ENCODE peak calls at places on chromosomes 4 and X, in seven cellular contexts. F is RWPE1, K is GM06990, M is stomach, L is fibroblast of lung, Z is glutamatergic neuron, D is foreskin fibroblast. S is an unnamed sample.

GRCh38 chr4:93710101-93710846 is 118.3 kb upstream of the ATOH1 start:
- DNase-seq in F (no peak), K (no peak), M (no peak), L (peak), Z (peak), D (peak), S (peak)

GRCh38 chr4:100641326-100641725 is 123.5 kb upstream of the EMCN start:
- DNase-seq in F (no peak), K (no peak), M (no peak), L (no peak), Z (no peak), D (no peak), S (no peak)

GRCh38 chr4:15233626-15234025 is 194.2 kb upstream of the C1QTNF7 start:
- DNase-seq in F (no peak), K (no peak), M (no peak), L (no peak), Z (no peak), D (peak), S (no peak)

GRCh38 chr4:78735697-78736096 is 40.5 kb upstream of the BMP2K start:
- DNase-seq in F (no peak), K (peak), M (no peak), L (no peak), Z (no peak), D (no peak), S (no peak)

GRCh38 chr4:5370286-5370685 is 319.0 kb downstream of the STK32B start:
- DNase-seq in F (peak), K (no peak), M (no peak), L (peak), Z (no peak), D (no peak), S (peak)

GRCh38 chr4:121408-122084 is 2.8 kb upstream of the ZNF718 start:
- DNase-seq in F (no peak), K (peak), M (no peak), L (no peak), Z (no peak), D (no peak), S (no peak)

GRCh38 chr4:181061787-181062186 is 1181.4 kb upstream of the TENM3 start:
- DNase-seq in F (no peak), K (no peak), M (no peak), L (no peak), Z (no peak), D (no peak), S (no peak)

GRCh38 chrX:11105080-11105479 is 6.1 kb upstream of the HCCS start:
- DNase-seq in F (peak), K (no peak), M (no peak), L (peak), Z (no peak), D (peak), S (peak)

GRCh38 chrX:111095974-111096870 is at the start of gene PAK3:
- DNase-seq in F (peak), K (no peak), M (peak), L (peak), Z (peak), D (peak), S (peak)

GRCh38 chr4:147054241-147054902 is 108.7 kb upstream of the TTC29 start:
- DNase-seq in F (no peak), K (no peak), M (no peak), L (peak), Z (no peak), D (no peak), S (no peak)

GRCh38 chrX:51053741-51054140 is 143.2 kb downstream of the BMP15 start:
- DNase-seq in F (no peak), K (no peak), M (no peak), L (no peak), Z (no peak), D (no peak), S (no peak)

GRCh38 chr4:102772738-102773340 is 12.1 kb upstream of the MANBA start:
- DNase-seq in F (no peak), K (no peak), M (no peak), L (no peak), Z (no peak), D (no peak), S (no peak)

GRCh38 chrX:70479197-70479969 is 34.7 kb downstream of the DLG3 start:
- DNase-seq in F (peak), K (no peak), M (no peak), L (peak), Z (no peak), D (peak), S (peak)

GRCh38 chr4:47198791-47199190 is 167.4 kb downstream of the GABRB1 start:
- DNase-seq in F (no peak), K (no peak), M (no peak), L (no peak), Z (no peak), D (no peak), S (no peak)

GRCh38 chr4:119932277-119932676 is 134.4 kb downstream of the MAD2L1 start:
- DNase-seq in F (no peak), K (no peak), M (no peak), L (no peak), Z (no peak), D (no peak), S (no peak)

GRCh38 chr4:89915151-89915550 is 20.5 kb downstream of the MMRN1 start:
- DNase-seq in F (no peak), K (no peak), M (no peak), L (peak), Z (no peak), D (no peak), S (no peak)

GRCh38 chrX:17328837-17329236 is 46.2 kb upstream of the NHS start:
- DNase-seq in F (no peak), K (no peak), M (no peak), L (no peak), Z (no peak), D (no peak), S (no peak)

GRCh38 chrX:153423652-153424051 is 12.4 kb downstream of the ZFP92 start:
- DNase-seq in F (no peak), K (no peak), M (no peak), L (peak), Z (no peak), D (no peak), S (no peak)

GRCh38 chr4:40749717-40750460 is at the start of gene NSUN7:
- DNase-seq in F (peak), K (peak), M (peak), L (peak), Z (peak), D (peak), S (peak)

GRCh38 chr4:53563824-53564223 is 27.5 kb downstream of the LNX1 start:
- DNase-seq in F (peak), K (peak), M (no peak), L (peak), Z (no peak), D (peak), S (peak)

GRCh38 chrX:47366051-47366722 is 4.2 kb upstream of the ZNF157 start:
- DNase-seq in F (peak), K (peak), M (peak), L (peak), Z (peak), D (peak), S (peak)

GRCh38 chr4:7460591-7460990 is 25.9 kb upstream of the PSAPL1 start:
- DNase-seq in F (no peak), K (no peak), M (no peak), L (peak), Z (peak), D (no peak), S (no peak)

GRCh38 chr4:141022221-141022760 is 111.0 kb downstream of the RNF150 start:
- DNase-seq in F (no peak), K (no peak), M (no peak), L (no peak), Z (no peak), D (peak), S (no peak)

GRCh38 chrX:41064028-41064427 is 21.2 kb upstream of the USP9X start:
- DNase-seq in F (no peak), K (no peak), M (no peak), L (peak), Z (no peak), D (peak), S (peak)
- TF ChIP-seq CTCF in F (no peak), K (no peak), M (no peak), L (no peak), Z (no peak), D (no peak), S (no peak)

GRCh38 chrX:109629310-109629709 is 4.3 kb upstream of the KCNE5 start:
- DNase-seq in F (no peak), K (no peak), M (no peak), L (peak), Z (no peak), D (peak), S (no peak)

GRCh38 chrX:109635151-109635550 is 10.2 kb upstream of the KCNE5 start:
- DNase-seq in F (peak), K (no peak), M (no peak), L (peak), Z (peak), D (peak), S (peak)

GRCh38 chrX:109638158-109638557 is 13.2 kb upstream of the KCNE5 start:
- DNase-seq in F (no peak), K (no peak), M (no peak), L (no peak), Z (no peak), D (no peak), S (no peak)

DNA sequence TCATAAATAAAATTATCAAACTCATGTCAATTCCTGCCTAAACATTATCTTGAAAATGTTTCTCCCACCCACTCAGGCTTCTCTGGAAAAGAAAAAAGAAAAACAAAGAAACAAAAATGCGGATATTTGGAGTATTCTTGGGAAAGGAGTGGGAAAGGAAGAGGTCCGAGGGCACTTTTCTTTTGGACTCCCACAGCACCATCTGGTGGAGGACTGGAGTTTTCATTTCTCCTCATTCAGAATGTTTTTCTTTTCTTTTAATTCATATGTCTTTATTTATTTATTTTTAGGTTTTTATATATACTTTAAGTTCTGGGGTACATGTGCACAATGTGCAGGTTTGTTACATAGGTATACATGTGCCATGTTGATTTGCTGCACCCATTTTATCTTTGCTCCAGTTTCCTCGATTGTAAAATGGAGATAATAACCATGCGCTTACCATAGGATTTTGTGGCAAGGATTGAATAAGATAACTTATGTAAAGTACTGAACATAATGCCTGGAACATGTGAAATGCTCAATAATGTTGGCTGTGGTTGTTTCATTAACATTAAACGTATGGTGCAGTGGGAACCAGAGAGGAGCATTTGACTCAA is 8.0 kb upstream of the KCNE5 start:
- DNase-seq in F (peak), K (no peak), M (no peak), L (peak), Z (peak), D (peak), S (peak)
- TF ChIP-seq CTCF in F (peak), K (peak), M (peak), L (peak), Z (peak), D (peak), S (peak)

DNA sequence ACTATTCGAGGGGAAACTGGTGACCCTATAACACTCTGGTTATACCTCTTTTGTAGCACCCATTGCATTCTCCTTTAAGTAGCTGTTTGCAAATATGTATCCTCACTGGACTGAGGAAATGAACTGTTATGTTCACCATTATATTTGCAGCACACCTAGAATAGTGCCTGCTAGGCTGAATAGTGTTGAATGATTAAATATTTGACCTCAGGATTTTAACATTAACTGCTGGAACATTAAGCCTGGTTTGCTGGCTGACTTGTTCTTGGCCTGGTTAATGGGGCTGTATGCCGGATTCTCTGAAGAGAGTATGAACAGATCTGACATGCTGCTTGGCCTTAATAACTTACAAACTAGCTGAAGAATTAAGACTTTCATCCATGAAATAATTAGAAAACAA is 80.1 kb downstream of the RS1 start:
- DNase-seq in F (no peak), K (no peak), M (no peak), L (no peak), Z (no peak), D (no peak), S (no peak)
- TF ChIP-seq CTCF in F (no peak), K (no peak), M (no peak), L (no peak), Z (no peak), D (no peak), S (no peak)

GRCh38 chr4:168321006-168321405 is 2.5 kb upstream of the DDX60 start:
- DNase-seq in F (no peak), K (no peak), M (no peak), L (no peak), Z (no peak), D (no peak), S (no peak)

GRCh38 chr4:168319486-168320019 is 1.0 kb upstream of the DDX60 start:
- DNase-seq in F (no peak), K (no peak), M (no peak), L (no peak), Z (no peak), D (no peak), S (peak)

GRCh38 chr4:168318266-168318895 is at the start of gene DDX60:
- DNase-seq in F (peak), K (peak), M (peak), L (peak), Z (peak), D (peak), S (peak)
- TF ChIP-seq CTCF in F (peak), K (peak), M (peak), L (peak), Z (no peak), D (peak), S (peak)

GRCh38 chrX:23554304-23554703 is 113.0 kb upstream of the PRDX4 start:
- DNase-seq in F (peak), K (peak), M (no peak), L (peak), Z (no peak), D (peak), S (peak)
- TF ChIP-seq CTCF in F (peak), K (peak), M (peak), L (peak), Z (peak), D (peak), S (peak)

GRCh38 chrX:106897259-106897658 is 5.9 kb downstream of the RIPPLY1 start:
- DNase-seq in F (no peak), K (no peak), M (no peak), L (peak), Z (no peak), D (peak), S (peak)

GRCh38 chrX:106901341-106901740 is 1.8 kb downstream of the RIPPLY1 start:
- DNase-seq in F (no peak), K (no peak), M (no peak), L (no peak), Z (no peak), D (no peak), S (no peak)

GRCh38 chrX:106899841-106900240 is 3.3 kb downstream of the RIPPLY1 start:
- DNase-seq in F (no peak), K (no peak), M (no peak), L (no peak), Z (no peak), D (no peak), S (no peak)

GRCh38 chrX:106899276-106899675 is 3.9 kb downstream of the RIPPLY1 start:
- DNase-seq in F (no peak), K (no peak), M (no peak), L (no peak), Z (no peak), D (no peak), S (no peak)

DNA sequence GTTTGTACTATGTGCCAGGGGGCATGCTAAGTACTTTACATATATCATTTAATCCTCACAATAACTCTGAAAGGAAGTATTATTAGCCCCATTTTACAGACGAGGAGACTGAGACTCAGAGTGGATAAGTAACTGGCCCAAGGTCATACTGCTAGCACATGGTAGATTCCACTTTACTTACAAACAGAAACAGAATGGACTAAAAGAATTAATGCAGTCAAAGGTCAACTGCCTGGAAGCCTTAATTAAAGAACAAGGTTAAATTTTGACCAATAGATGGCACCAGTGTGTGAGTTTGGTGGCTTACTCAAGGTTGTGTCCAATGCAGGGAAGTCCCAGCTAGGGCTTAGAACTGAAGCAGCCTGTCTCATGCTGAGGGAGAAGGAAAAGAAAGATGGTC is 4.7 kb downstream of the RIPPLY1 start:
- DNase-seq in F (peak), K (peak), M (no peak), L (peak), Z (no peak), D (peak), S (peak)
- TF ChIP-seq CTCF in F (no peak), K (peak), M (peak), L (peak), Z (peak), D (peak), S (peak)

DNA sequence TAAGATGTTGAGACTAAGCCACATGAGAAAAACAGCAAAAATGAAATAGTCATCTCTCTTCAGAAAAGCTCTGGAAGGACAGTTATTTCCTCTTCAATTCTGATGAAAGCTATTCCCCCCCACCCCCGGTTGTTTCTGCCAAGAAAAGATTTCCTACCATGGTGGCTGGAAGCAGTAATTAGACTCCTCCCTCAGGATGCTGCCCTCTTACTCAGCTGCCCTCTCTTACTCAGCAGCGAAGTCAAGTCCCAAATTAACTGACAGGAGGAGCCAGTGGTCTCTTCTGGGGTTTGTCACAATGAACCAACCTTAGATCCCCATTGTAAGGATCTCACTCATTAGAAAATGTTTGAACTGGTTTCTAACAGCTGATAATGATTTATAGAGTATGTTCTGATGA is 38.0 kb downstream of the GPM6B start:
- DNase-seq in F (peak), K (no peak), M (no peak), L (peak), Z (no peak), D (peak), S (peak)
- TF ChIP-seq CTCF in F (no peak), K (no peak), M (no peak), L (no peak), Z (no peak), D (no peak), S (no peak)

S was measured in bronchial epithelial cell.